ENCODE peak calls at places on chromosomes 4 and X, in six cellular contexts. One of them, this sample, is unnamed.

GRCh38 chrX:72123471-72124185 is 8.1 kb downstream of the RTL5 start:
- DNase-seq in HepG2: no peak
- DNase-seq in A549: no peak
- DNase-seq in WTC11: peak
- DNase-seq in K562: no peak
- DNase-seq in H1: no peak
- DNase-seq in this sample: peak

GRCh38 chrX:38704146-38704882 is 96.9 kb upstream of the MID1IP1 start:
- DNase-seq in HepG2: no peak
- DNase-seq in H1: no peak
- DNase-seq in K562: no peak
- DNase-seq in A549: no peak
- DNase-seq in WTC11: no peak
- DNase-seq in this sample: no peak

GRCh38 chrX:108199691-108200090 is 108.1 kb downstream of the ATG4A start:
- DNase-seq in HepG2: peak
- DNase-seq in A549: peak
- DNase-seq in H1: peak
- DNase-seq in K562: peak
- DNase-seq in WTC11: peak
- DNase-seq in this sample: peak

GRCh38 chrX:154402622-154403127 is 4.5 kb downstream of the RPL10 start:
- DNase-seq in H1: peak
- DNase-seq in WTC11: no peak
- DNase-seq in K562: no peak
- DNase-seq in A549: no peak
- DNase-seq in HepG2: no peak
- DNase-seq in this sample: no peak

GRCh38 chr4:10084651-10085320 is 31.8 kb downstream of the WDR1 start:
- DNase-seq in WTC11: no peak
- DNase-seq in H1: no peak
- DNase-seq in K562: no peak
- DNase-seq in HepG2: no peak
- DNase-seq in A549: no peak
- DNase-seq in this sample: no peak

GRCh38 chr4:153488006-153488718 is 22.0 kb downstream of the TMEM131L start:
- DNase-seq in K562: no peak
- DNase-seq in HepG2: no peak
- DNase-seq in H1: peak
- DNase-seq in A549: no peak
- DNase-seq in WTC11: no peak
- DNase-seq in this sample: peak

GRCh38 chrX:123629502-123629901 is 103.3 kb downstream of the THOC2 start:
- DNase-seq in H1: no peak
- DNase-seq in K562: no peak
- DNase-seq in WTC11: no peak
- DNase-seq in HepG2: no peak
- DNase-seq in A549: no peak
- DNase-seq in this sample: no peak

GRCh38 chrX:150362599-150363481 is at the start of gene MAMLD1:
- DNase-seq in A549: peak
- DNase-seq in WTC11: peak
- DNase-seq in K562: peak
- DNase-seq in HepG2: no peak
- DNase-seq in H1: peak
- DNase-seq in this sample: peak

GRCh38 chrX:53395605-53396298 is 26.7 kb downstream of the SMC1A start:
- DNase-seq in A549: no peak
- DNase-seq in WTC11: no peak
- DNase-seq in K562: no peak
- DNase-seq in HepG2: no peak
- DNase-seq in H1: no peak
- DNase-seq in this sample: no peak

GRCh38 chr4:77175201-77175610 is 18.2 kb downstream of the CCNG2 start:
- DNase-seq in WTC11: peak
- DNase-seq in H1: no peak
- DNase-seq in HepG2: no peak
- DNase-seq in K562: no peak
- DNase-seq in A549: no peak
- DNase-seq in this sample: no peak

GRCh38 chr4:77170926-77171325 is 13.9 kb downstream of the CCNG2 start:
- DNase-seq in HepG2: no peak
- DNase-seq in A549: no peak
- DNase-seq in H1: no peak
- DNase-seq in K562: no peak
- DNase-seq in WTC11: no peak
- DNase-seq in this sample: no peak

GRCh38 chr4:77169496-77169895 is 12.5 kb downstream of the CCNG2 start:
- DNase-seq in H1: no peak
- DNase-seq in A549: no peak
- DNase-seq in HepG2: no peak
- DNase-seq in K562: no peak
- DNase-seq in WTC11: no peak
- DNase-seq in this sample: no peak

GRCh38 chr4:77174426-77174825 is 17.4 kb downstream of the CCNG2 start:
- DNase-seq in A549: no peak
- DNase-seq in WTC11: no peak
- DNase-seq in HepG2: no peak
- DNase-seq in H1: no peak
- DNase-seq in K562: no peak
- DNase-seq in this sample: no peak

GRCh38 chr4:77172336-77172735 is 15.3 kb downstream of the CCNG2 start:
- DNase-seq in WTC11: no peak
- DNase-seq in HepG2: no peak
- DNase-seq in H1: no peak
- DNase-seq in K562: no peak
- DNase-seq in A549: no peak
- DNase-seq in this sample: no peak
- TF ChIP-seq JUN in WTC11: no peak
- TF ChIP-seq JUN in HepG2: no peak
- TF ChIP-seq JUN in H1: no peak
- TF ChIP-seq JUN in K562: no peak
- TF ChIP-seq JUN in A549: no peak
- TF ChIP-seq JUN in this sample: no peak

GRCh38 chr4:156528216-156528615 is 443.4 kb downstream of the PDGFC start:
- DNase-seq in A549: no peak
- DNase-seq in HepG2: no peak
- DNase-seq in K562: no peak
- DNase-seq in WTC11: no peak
- DNase-seq in H1: no peak
- DNase-seq in this sample: no peak
- TF ChIP-seq JUN in A549: no peak
- TF ChIP-seq JUN in HepG2: no peak
- TF ChIP-seq JUN in K562: no peak
- TF ChIP-seq JUN in WTC11: no peak
- TF ChIP-seq JUN in H1: no peak
- TF ChIP-seq JUN in this sample: no peak

GRCh38 chr4:8838911-8839431 is 32.7 kb downstream of the HMX1 start:
- DNase-seq in HepG2: no peak
- DNase-seq in A549: no peak
- DNase-seq in WTC11: no peak
- DNase-seq in H1: peak
- DNase-seq in K562: no peak
- DNase-seq in this sample: no peak
- TF ChIP-seq JUN in HepG2: no peak
- TF ChIP-seq JUN in A549: no peak
- TF ChIP-seq JUN in WTC11: no peak
- TF ChIP-seq JUN in H1: no peak
- TF ChIP-seq JUN in K562: no peak
- TF ChIP-seq JUN in this sample: no peak

GRCh38 chrX:129872524-129872923 is 28.8 kb upstream of the ZDHHC9 start:
- DNase-seq in K562: no peak
- DNase-seq in WTC11: no peak
- DNase-seq in A549: no peak
- DNase-seq in HepG2: no peak
- DNase-seq in H1: no peak
- DNase-seq in this sample: no peak

GRCh38 chrX:129876734-129877395 is 29.1 kb upstream of the UTP14A start:
- DNase-seq in WTC11: no peak
- DNase-seq in A549: peak
- DNase-seq in H1: no peak
- DNase-seq in K562: no peak
- DNase-seq in HepG2: peak
- DNase-seq in this sample: peak

GRCh38 chrX:129877401-129877800 is 28.6 kb upstream of the UTP14A start:
- DNase-seq in WTC11: no peak
- DNase-seq in H1: no peak
- DNase-seq in K562: no peak
- DNase-seq in A549: peak
- DNase-seq in HepG2: no peak
- DNase-seq in this sample: no peak

DNA sequence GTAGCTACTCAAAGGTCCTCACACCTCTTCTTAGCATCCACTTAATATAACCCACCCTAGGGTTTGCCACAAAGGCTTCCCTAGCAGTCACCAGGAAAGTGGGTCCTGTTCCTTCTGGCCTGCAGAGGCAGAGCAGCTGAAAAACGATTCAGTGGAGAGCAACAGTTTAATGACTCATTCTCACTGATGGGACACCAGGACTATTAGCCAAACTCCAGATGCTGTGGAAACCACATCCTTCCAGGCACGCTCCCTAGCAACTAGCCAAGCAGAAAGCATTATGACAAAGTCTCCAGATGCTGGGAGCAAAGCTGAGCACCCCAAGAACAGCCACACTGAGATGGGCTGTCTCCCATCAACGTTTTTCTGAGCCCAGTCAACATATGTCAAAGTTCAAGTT is 30.3 kb upstream of the UTP14A start:
- DNase-seq in HepG2: no peak
- DNase-seq in A549: no peak
- DNase-seq in WTC11: no peak
- DNase-seq in K562: no peak
- DNase-seq in H1: no peak
- DNase-seq in this sample: no peak
- TF ChIP-seq JUN in HepG2: no peak
- TF ChIP-seq JUN in A549: no peak
- TF ChIP-seq JUN in WTC11: no peak
- TF ChIP-seq JUN in K562: no peak
- TF ChIP-seq JUN in H1: no peak
- TF ChIP-seq JUN in this sample: no peak

DNA sequence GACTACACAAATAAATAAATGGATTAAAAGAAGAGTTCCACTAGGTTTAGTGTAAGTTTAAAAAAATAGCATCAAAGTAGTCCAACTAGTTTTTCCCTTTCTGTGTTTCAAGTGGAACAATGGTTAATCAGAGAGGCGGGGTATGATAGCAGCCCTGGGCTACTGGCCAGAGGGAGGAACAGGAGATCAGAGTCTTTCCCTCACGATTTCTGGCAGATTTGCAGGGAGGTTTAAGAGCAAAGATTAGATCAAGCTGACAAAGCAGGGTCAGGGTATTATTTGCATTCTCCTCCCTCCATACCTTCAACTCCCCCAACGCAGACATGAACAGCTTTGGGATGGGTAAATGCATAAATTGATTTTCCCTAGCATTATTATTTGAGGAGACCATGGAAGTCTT is 277.6 kb upstream of the DIAPH2 start:
- DNase-seq in WTC11: no peak
- DNase-seq in H1: no peak
- DNase-seq in K562: no peak
- DNase-seq in HepG2: peak
- DNase-seq in A549: peak
- DNase-seq in this sample: peak
- TF ChIP-seq JUN in WTC11: no peak
- TF ChIP-seq JUN in H1: no peak
- TF ChIP-seq JUN in K562: no peak
- TF ChIP-seq JUN in HepG2: no peak
- TF ChIP-seq JUN in A549: no peak
- TF ChIP-seq JUN in this sample: no peak